ENCODE peak calls at places on chromosomes 7 and 10, in eight cellular contexts. E, Q, D, L, J, G, R and F are unnamed samples.

GRCh38 chr10:114272696-114273095 is 33.6 kb downstream of the VWA2 start:
- DNase-seq in J (no peak), R (no peak), Q (no peak), G (no peak), D (no peak), E (no peak), L (no peak), F (no peak)

GRCh38 chr7:139758388-139758787 is 19.4 kb downstream of the HIPK2 start:
- DNase-seq in D (peak), E (no peak), G (no peak), L (no peak), R (no peak), J (no peak), Q (no peak), F (no peak)

GRCh38 chr10:75444781-75445386 is 13.5 kb downstream of the LRMDA start:
- DNase-seq in G (no peak), D (no peak), J (no peak), L (no peak), Q (no peak), R (no peak), E (no peak), F (no peak)

GRCh38 chr7:44398953-44399574 is 73.7 kb upstream of the CAMK2B start:
- DNase-seq in E (no peak), G (no peak), D (no peak), J (peak), L (peak), R (no peak), Q (no peak), F (no peak)

GRCh38 chr7:114820993-114821945 is 100.6 kb upstream of the MDFIC start:
- DNase-seq in Q (no peak), L (no peak), E (no peak), G (no peak), D (no peak), R (no peak), J (no peak), F (no peak)

GRCh38 chr7:46450425-46450824 is 529.4 kb upstream of the IGFBP3 start:
- DNase-seq in L (no peak), G (no peak), E (no peak), D (no peak), Q (no peak), J (no peak), R (no peak), F (no peak)

GRCh38 chr7:46244752-46245151 is 323.7 kb upstream of the IGFBP3 start:
- DNase-seq in J (no peak), L (no peak), D (no peak), Q (no peak), R (no peak), E (no peak), G (no peak), F (no peak)

GRCh38 chr7:32222251-32222900 is 152.2 kb upstream of the PDE1C start:
- DNase-seq in D (no peak), J (no peak), R (no peak), L (no peak), G (no peak), E (no peak), Q (no peak), F (no peak)

GRCh38 chr7:148337166-148337565 is 253.4 kb upstream of the C7orf33 start:
- DNase-seq in R (no peak), G (no peak), Q (no peak), L (no peak), E (no peak), J (no peak), D (no peak), F (no peak)

GRCh38 chr10:61832866-61833481 is 68.5 kb upstream of the ARID5B start:
- DNase-seq in R (no peak), Q (no peak), D (no peak), E (no peak), G (no peak), J (no peak), L (no peak), F (no peak)

GRCh38 chr10:48580236-48580635 is 24.6 kb downstream of the ARHGAP22 start:
- DNase-seq in J (no peak), G (no peak), L (no peak), E (no peak), R (no peak), D (no peak), Q (no peak), F (no peak)

GRCh38 chr10:77173615-77174461 is 463.8 kb downstream of the KCNMA1 start:
- DNase-seq in Q (peak), L (peak), R (peak), J (no peak), D (no peak), G (peak), E (peak), F (peak)

GRCh38 chr10:97888134-97888533 is 38.5 kb downstream of the GOLGA7B start:
- DNase-seq in J (no peak), R (no peak), E (no peak), L (no peak), G (no peak), Q (no peak), D (no peak), F (no peak)

GRCh38 chr10:121414366-121414765 is 183.9 kb downstream of the FGFR2 start:
- DNase-seq in R (no peak), Q (no peak), E (no peak), D (no peak), G (no peak), J (no peak), L (no peak), F (no peak)

GRCh38 chr7:29895557-29895956 is 89.2 kb downstream of the WIPF3 start:
- DNase-seq in R (no peak), E (no peak), D (no peak), G (no peak), J (no peak), L (no peak), Q (no peak), F (no peak)

GRCh38 chr10:51683031-51683830 is 16.2 kb downstream of the CSTF2T start:
- DNase-seq in L (no peak), D (no peak), G (no peak), Q (no peak), E (no peak), J (no peak), R (no peak), F (no peak)

GRCh38 chr7:96636979-96637378 is 72.7 kb downstream of the SEM1 start:
- DNase-seq in Q (no peak), G (no peak), D (no peak), E (no peak), R (no peak), J (no peak), L (no peak), F (no peak)

GRCh38 chr7:150949971-150950491 is 28.1 kb downstream of the KCNH2 start:
- DNase-seq in L (no peak), Q (no peak), R (no peak), G (no peak), J (no peak), E (no peak), D (peak), F (no peak)

GRCh38 chr10:88831709-88832108 is 19.9 kb downstream of the ANKRD22 start:
- DNase-seq in L (no peak), G (no peak), E (no peak), R (peak), J (no peak), D (no peak), Q (no peak), F (peak)

GRCh38 chr7:157361537-157361936 is 24.7 kb downstream of the DNAJB6 start:
- DNase-seq in R (no peak), J (no peak), D (no peak), E (no peak), G (no peak), Q (no peak), L (no peak), F (no peak)

GRCh38 chr10:6473430-6473829 is 106.6 kb downstream of the PRKCQ start:
- DNase-seq in J (no peak), G (peak), Q (no peak), L (no peak), E (no peak), D (no peak), R (peak), F (peak)

GRCh38 chr10:122571892-122572291 is 11.3 kb downstream of the DMBT1 start:
- DNase-seq in L (no peak), R (no peak), E (no peak), D (no peak), G (no peak), Q (no peak), J (no peak), F (no peak)

GRCh38 chr7:27895553-27895952 is 155.6 kb downstream of the TAX1BP1 start:
- DNase-seq in G (no peak), E (no peak), L (no peak), D (no peak), R (no peak), J (no peak), Q (peak), F (no peak)

GRCh38 chr10:62788861-62789467 is 15.6 kb upstream of the ADO start:
- DNase-seq in Q (no peak), D (no peak), G (no peak), R (no peak), E (no peak), L (no peak), J (no peak), F (no peak)

GRCh38 chr10:68105820-68106219 is 3.5 kb upstream of the MYPN start:
- DNase-seq in R (no peak), L (no peak), Q (peak), J (no peak), G (no peak), E (no peak), D (no peak), F (no peak)

GRCh38 chr7:7203813-7204575 is 21.6 kb downstream of the C1GALT1 start:
- DNase-seq in G (no peak), L (no peak), J (no peak), E (no peak), D (no peak), R (no peak), Q (no peak), F (no peak)